ENCODE peak calls at places on chromosomes 16 and 17, in five cellular contexts. One of them, this sample, is unnamed. For H3K4me1, the result is how much of the 10 kb centered on the place peaks cover.

GRCh38 chr17:76370261-76370993 is 14.0 kb upstream of the SPHK1 start:
- DNase-seq in heart right ventricle: peak
- DNase-seq in adrenal gland: no peak
- DNase-seq in uterus: peak
- DNase-seq in effector memory CD4-positive, alpha-beta T cell: no peak
- DNase-seq in this sample: no peak

GRCh38 chr16:79610771-79611170 is 10.2 kb upstream of the MAF start:
- DNase-seq in uterus: no peak
- DNase-seq in heart right ventricle: no peak
- DNase-seq in effector memory CD4-positive, alpha-beta T cell: no peak
- DNase-seq in adrenal gland: no peak
- DNase-seq in this sample: no peak

GRCh38 chr17:17416400-17417360 is 60.1 kb upstream of the MED9 start:
- DNase-seq in heart right ventricle: peak
- DNase-seq in effector memory CD4-positive, alpha-beta T cell: no peak
- DNase-seq in uterus: no peak
- DNase-seq in adrenal gland: peak
- DNase-seq in this sample: peak

GRCh38 chr16:85216522-85217375 is 104.5 kb upstream of the CIBAR2 start:
- DNase-seq in uterus: no peak
- DNase-seq in adrenal gland: no peak
- DNase-seq in heart right ventricle: no peak
- DNase-seq in effector memory CD4-positive, alpha-beta T cell: no peak
- DNase-seq in this sample: no peak

GRCh38 chr16:68508641-68509240 is 30.4 kb upstream of the ZFP90 start:
- DNase-seq in heart right ventricle: no peak
- DNase-seq in uterus: no peak
- DNase-seq in effector memory CD4-positive, alpha-beta T cell: no peak
- DNase-seq in adrenal gland: no peak
- DNase-seq in this sample: no peak

GRCh38 chr17:2125013-2125535 is 70.2 kb downstream of the HIC1 start:
- DNase-seq in adrenal gland: no peak
- DNase-seq in uterus: no peak
- DNase-seq in heart right ventricle: no peak
- DNase-seq in effector memory CD4-positive, alpha-beta T cell: no peak
- DNase-seq in this sample: no peak

GRCh38 chr17:40727447-40728231 is 24.1 kb upstream of the KRT24 start:
- DNase-seq in heart right ventricle: no peak
- DNase-seq in effector memory CD4-positive, alpha-beta T cell: no peak
- DNase-seq in uterus: no peak
- DNase-seq in adrenal gland: no peak
- DNase-seq in this sample: peak

GRCh38 chr17:45277216-45277849 is 15.4 kb upstream of the SPATA32 start:
- DNase-seq in effector memory CD4-positive, alpha-beta T cell: peak
- DNase-seq in uterus: peak
- DNase-seq in heart right ventricle: peak
- DNase-seq in adrenal gland: peak
- DNase-seq in this sample: peak

GRCh38 chr16:964696-965395 is 5.9 kb downstream of the LMF1 start:
- DNase-seq in adrenal gland: no peak
- DNase-seq in effector memory CD4-positive, alpha-beta T cell: peak
- DNase-seq in uterus: no peak
- DNase-seq in heart right ventricle: no peak
- DNase-seq in this sample: peak

GRCh38 chr17:46853896-46854444 is 2.6 kb downstream of the WNT9B start:
- DNase-seq in effector memory CD4-positive, alpha-beta T cell: no peak
- DNase-seq in uterus: no peak
- DNase-seq in adrenal gland: no peak
- DNase-seq in heart right ventricle: no peak
- DNase-seq in this sample: no peak

GRCh38 chr16:14600164-14600563 is 29.9 kb downstream of the PARN start:
- DNase-seq in effector memory CD4-positive, alpha-beta T cell: no peak
- DNase-seq in adrenal gland: no peak
- DNase-seq in uterus: no peak
- DNase-seq in heart right ventricle: no peak
- DNase-seq in this sample: peak

GRCh38 chr17:32498362-32498761 is 11.6 kb downstream of the CDK5R1 start:
- DNase-seq in adrenal gland: no peak
- DNase-seq in effector memory CD4-positive, alpha-beta T cell: no peak
- DNase-seq in heart right ventricle: no peak
- DNase-seq in uterus: no peak
- DNase-seq in this sample: no peak

GRCh38 chr16:88696441-88696840 is 9.8 kb downstream of the RNF166 start:
- DNase-seq in heart right ventricle: no peak
- DNase-seq in uterus: no peak
- DNase-seq in adrenal gland: no peak
- DNase-seq in effector memory CD4-positive, alpha-beta T cell: no peak
- DNase-seq in this sample: no peak

GRCh38 chr17:64212122-64212521 is 50.9 kb downstream of the TEX2 start:
- DNase-seq in heart right ventricle: no peak
- DNase-seq in effector memory CD4-positive, alpha-beta T cell: no peak
- DNase-seq in uterus: no peak
- DNase-seq in adrenal gland: no peak
- DNase-seq in this sample: no peak

GRCh38 chr16:85578599-85578948 is 34.5 kb upstream of the GSE1 start:
- DNase-seq in effector memory CD4-positive, alpha-beta T cell: no peak
- DNase-seq in uterus: no peak
- DNase-seq in adrenal gland: no peak
- DNase-seq in heart right ventricle: no peak
- DNase-seq in this sample: no peak

GRCh38 chr17:36608794-36609497 is 7.6 kb downstream of the MRM1 start:
- DNase-seq in heart right ventricle: no peak
- DNase-seq in adrenal gland: peak
- DNase-seq in effector memory CD4-positive, alpha-beta T cell: no peak
- DNase-seq in uterus: peak
- DNase-seq in this sample: peak

GRCh38 chr17:37711113-37711512 is 33.7 kb downstream of the HNF1B start:
- DNase-seq in effector memory CD4-positive, alpha-beta T cell: no peak
- DNase-seq in adrenal gland: no peak
- DNase-seq in heart right ventricle: no peak
- DNase-seq in uterus: no peak
- DNase-seq in this sample: no peak

GRCh38 chr17:50466371-50467113 is 2.1 kb downstream of the CHAD start:
- DNase-seq in uterus: no peak
- DNase-seq in effector memory CD4-positive, alpha-beta T cell: no peak
- DNase-seq in heart right ventricle: no peak
- DNase-seq in adrenal gland: no peak
- DNase-seq in this sample: peak

GRCh38 chr16:844638-845348 is 44.3 kb upstream of the GNG13 start:
- DNase-seq in uterus: no peak
- DNase-seq in heart right ventricle: no peak
- DNase-seq in adrenal gland: no peak
- DNase-seq in effector memory CD4-positive, alpha-beta T cell: no peak
- DNase-seq in this sample: no peak

GRCh38 chr17:40854175-40854814 is 12.7 kb downstream of the KRT12 start:
- DNase-seq in heart right ventricle: no peak
- DNase-seq in uterus: no peak
- DNase-seq in adrenal gland: no peak
- DNase-seq in effector memory CD4-positive, alpha-beta T cell: no peak
- DNase-seq in this sample: no peak

GRCh38 chr16:48353565-48354163 is 31.5 kb downstream of the SIAH1 start:
- DNase-seq in heart right ventricle: peak
- DNase-seq in uterus: peak
- DNase-seq in effector memory CD4-positive, alpha-beta T cell: peak
- DNase-seq in adrenal gland: peak
- DNase-seq in this sample: peak

GRCh38 chr17:16486373-16487250 is 5.4 kb downstream of the LRRC75A start:
- DNase-seq in adrenal gland: peak
- DNase-seq in effector memory CD4-positive, alpha-beta T cell: no peak
- DNase-seq in uterus: peak
- DNase-seq in heart right ventricle: peak
- DNase-seq in this sample: peak

GRCh38 chr17:63954402-63955063 is 18.2 kb downstream of the SCN4A start:
- DNase-seq in uterus: no peak
- DNase-seq in effector memory CD4-positive, alpha-beta T cell: no peak
- DNase-seq in heart right ventricle: no peak
- DNase-seq in adrenal gland: no peak
- DNase-seq in this sample: peak

GRCh38 chr17:57195790-57196460 is 60.4 kb upstream of the MSI2 start:
- DNase-seq in heart right ventricle: no peak
- DNase-seq in adrenal gland: no peak
- DNase-seq in effector memory CD4-positive, alpha-beta T cell: no peak
- DNase-seq in uterus: no peak
- DNase-seq in this sample: no peak

DNA sequence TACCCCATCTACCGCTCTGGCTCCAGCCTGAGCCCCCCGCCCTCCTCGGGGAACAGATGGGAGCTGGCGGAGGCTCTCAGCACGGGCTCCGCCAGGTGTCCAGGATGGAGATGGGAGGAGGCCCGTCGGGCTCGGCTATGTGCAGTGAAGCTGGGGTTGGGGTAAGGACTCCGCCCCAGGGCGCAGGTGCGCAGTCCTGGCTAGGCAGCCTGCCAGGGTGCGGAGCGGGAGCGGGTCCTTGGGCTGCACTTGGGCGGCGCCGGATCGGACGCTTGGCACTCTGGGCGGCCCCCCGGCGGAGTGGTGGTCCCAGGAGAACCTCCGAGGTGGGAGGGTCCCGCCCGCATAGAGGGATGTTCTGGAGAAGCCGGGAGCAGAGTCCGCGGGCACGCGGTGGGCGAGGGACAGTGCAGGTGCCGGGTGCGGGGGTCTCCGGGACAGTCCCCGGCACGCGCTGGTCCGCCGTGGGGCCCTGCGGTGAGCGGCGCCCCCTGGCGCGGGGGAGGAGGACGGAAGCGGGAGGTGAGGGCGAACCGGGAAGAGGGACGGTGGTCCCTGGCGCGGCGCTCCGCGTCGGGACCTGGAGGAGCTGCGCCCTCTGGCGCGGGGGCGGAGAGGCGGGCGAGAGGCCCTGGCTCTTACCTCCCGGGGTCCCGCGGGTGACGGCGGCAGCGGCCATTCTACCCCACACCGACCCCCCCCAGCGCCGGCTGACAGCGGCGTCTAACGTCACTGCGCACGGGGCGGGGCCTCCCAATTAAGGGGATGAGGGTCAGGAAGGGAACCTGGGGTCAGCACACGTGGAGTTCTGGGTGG is at the start of gene CAMTA2:
- DNase-seq in uterus: peak
- DNase-seq in adrenal gland: peak
- DNase-seq in heart right ventricle: peak
- DNase-seq in effector memory CD4-positive, alpha-beta T cell: peak
- DNase-seq in this sample: peak
- H3K4me3 ChIP-seq in uterus: peak
- H3K4me3 ChIP-seq in adrenal gland: peak
- H3K4me3 ChIP-seq in heart right ventricle: peak
- H3K4me3 ChIP-seq in effector memory CD4-positive, alpha-beta T cell: peak
- H3K4me3 ChIP-seq in this sample: peak

DNA sequence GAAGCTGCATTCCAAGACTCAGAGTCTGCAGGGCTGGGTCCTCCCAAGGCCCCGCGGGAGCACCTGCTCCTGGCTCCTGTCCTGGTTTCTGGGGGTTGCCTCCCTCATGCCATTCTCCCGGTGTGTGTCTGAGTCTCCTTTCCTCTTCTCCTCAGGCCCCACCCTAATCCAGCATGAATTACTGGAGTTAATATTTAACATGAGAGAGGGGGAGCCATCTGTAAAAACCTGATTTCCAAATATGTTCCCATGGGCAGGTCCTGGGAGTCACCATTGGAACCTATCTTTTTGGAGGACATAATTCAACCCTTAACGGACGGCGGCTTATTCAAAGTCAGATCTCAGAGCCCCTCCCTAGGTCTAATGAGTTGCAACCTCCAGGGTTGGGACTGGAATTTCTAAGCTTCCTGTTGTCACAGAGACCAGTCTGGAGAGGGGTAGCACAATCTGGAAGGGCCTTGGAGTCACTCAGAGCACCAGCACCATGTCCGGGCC is 5.4 kb downstream of the C17orf99 start:
- DNase-seq in adrenal gland: no peak
- DNase-seq in uterus: no peak
- DNase-seq in effector memory CD4-positive, alpha-beta T cell: no peak
- DNase-seq in heart right ventricle: no peak
- DNase-seq in this sample: peak
- H3K27ac ChIP-seq in adrenal gland: no peak
- H3K27ac ChIP-seq in uterus: no peak
- H3K27ac ChIP-seq in effector memory CD4-positive, alpha-beta T cell: no peak
- H3K27ac ChIP-seq in heart right ventricle: no peak
- H3K27ac ChIP-seq in this sample: no peak

GRCh38 chr17:77437747-77438146 is 297.0 kb downstream of the SEC14L1 start:
- DNase-seq in uterus: no peak
- DNase-seq in heart right ventricle: no peak
- DNase-seq in adrenal gland: no peak
- DNase-seq in effector memory CD4-positive, alpha-beta T cell: no peak
- DNase-seq in this sample: no peak
- H3K4me1 ChIP-seq in uterus: under half
- H3K4me1 ChIP-seq in heart right ventricle: half or more
- H3K4me1 ChIP-seq in adrenal gland: half or more
- H3K4me1 ChIP-seq in effector memory CD4-positive, alpha-beta T cell: half or more
- H3K4me1 ChIP-seq in this sample: under half

GRCh38 chr17:30519707-30520106 is 42.5 kb downstream of the GOSR1 start:
- DNase-seq in adrenal gland: no peak
- DNase-seq in heart right ventricle: no peak
- DNase-seq in uterus: no peak
- DNase-seq in effector memory CD4-positive, alpha-beta T cell: no peak
- DNase-seq in this sample: no peak
- H3K4me3 ChIP-seq in adrenal gland: no peak
- H3K4me3 ChIP-seq in heart right ventricle: no peak
- H3K4me3 ChIP-seq in uterus: no peak
- H3K4me3 ChIP-seq in effector memory CD4-positive, alpha-beta T cell: no peak
- H3K4me3 ChIP-seq in this sample: no peak

GRCh38 chr17:5785867-5786509 is 201.7 kb upstream of the NLRP1 start:
- DNase-seq in effector memory CD4-positive, alpha-beta T cell: no peak
- DNase-seq in uterus: no peak
- DNase-seq in heart right ventricle: no peak
- DNase-seq in adrenal gland: no peak
- DNase-seq in this sample: no peak
- H3K27ac ChIP-seq in effector memory CD4-positive, alpha-beta T cell: no peak
- H3K27ac ChIP-seq in uterus: no peak
- H3K27ac ChIP-seq in heart right ventricle: no peak
- H3K27ac ChIP-seq in adrenal gland: no peak
- H3K27ac ChIP-seq in this sample: no peak

This sample was measured in small intestine.